ENCODE peak calls at places on chromosomes 11 and 22, in six cellular contexts. V is mucosa of descending colon; M is foreskin fibroblast; L is left ventricle myocardium superior; G is smooth muscle cell of the brain vasculature; H is stimulated activated CD4-positive, alpha-beta T cell treated with anti-CD3 and anti-CD28 coated beads, Interleukin-12 subunit alpha, Interleukin-12 subunit beta, amount 100 ng/mL, for 24 hours. K is an unnamed sample.

GRCh38 chr22:46934746-46935491 is 172.5 kb downstream of the TBC1D22A start:
- DNase-seq in V (peak; percentile 14), M (peak; percentile 94), L (no peak), G (peak; percentile 45), H (no peak), K (peak; percentile 88)

GRCh38 chr22:39027717-39028116 is 6.8 kb downstream of the APOBEC3D start:
- DNase-seq in V (no peak), M (no peak), L (no peak), G (no peak), H (no peak), K (no peak)

GRCh38 chr22:40472579-40472978 is 102.2 kb downstream of the SGSM3 start:
- DNase-seq in V (no peak), M (no peak), L (no peak), G (no peak), H (no peak), K (no peak)

GRCh38 chr11:71221201-71221600 is 31.2 kb downstream of the SHANK2 start:
- DNase-seq in V (no peak), M (no peak), L (no peak), G (no peak), H (no peak), K (no peak)

GRCh38 chr11:64900263-64900678 is 16.7 kb downstream of the ATG2A start:
- DNase-seq in V (peak; percentile 7), M (no peak), L (no peak), G (no peak), H (peak; percentile 54), K (no peak)

GRCh38 chr11:57313071-57313787 is 11.5 kb downstream of the TNKS1BP1 start:
- DNase-seq in V (peak; percentile 24), M (no peak), L (no peak), G (no peak), H (no peak), K (no peak)

GRCh38 chr11:43580735-43581369 is 99.7 kb upstream of the HSD17B12 start:
- DNase-seq in V (no peak), M (peak; percentile 47), L (no peak), G (no peak), H (no peak), K (peak; percentile 64)

GRCh38 chr11:3984896-3985295 is 109.7 kb upstream of the RRM1 start:
- DNase-seq in V (no peak), M (no peak), L (no peak), G (no peak), H (peak; percentile 11), K (no peak)

GRCh38 chr22:30885001-30885366 is 83.6 kb downstream of the MORC2 start:
- DNase-seq in V (no peak), M (no peak), L (no peak), G (no peak), H (no peak), K (no peak)

GRCh38 chr11:12235549-12235944 is 125.2 kb downstream of the MICAL2 start:
- DNase-seq in V (no peak), M (no peak), L (no peak), G (no peak), H (no peak), K (no peak)

GRCh38 chr22:46078241-46079092 is 71.9 kb upstream of the PPARA start:
- DNase-seq in V (no peak), M (peak; percentile 84), L (peak; percentile 89), G (no peak), H (no peak), K (peak; percentile 73)

GRCh38 chr11:88404363-88404762 is 66.8 kb upstream of the CTSC start:
- DNase-seq in V (no peak), M (no peak), L (no peak), G (no peak), H (no peak), K (no peak)

GRCh38 chr11:130474637-130475400 is 26.4 kb downstream of the ADAMTS15 start:
- DNase-seq in V (no peak), M (no peak), L (no peak), G (no peak), H (no peak), K (peak; percentile 33)

GRCh38 chr22:46063861-46064235 is 86.5 kb upstream of the PPARA start:
- DNase-seq in V (no peak), M (no peak), L (no peak), G (no peak), H (no peak), K (peak; percentile 12)

GRCh38 chr11:74084796-74085541 is 76.1 kb upstream of the UCP3 start:
- DNase-seq in V (no peak), M (no peak), L (no peak), G (no peak), H (no peak), K (peak; percentile 10)

GRCh38 chr22:29301716-29302401 is 4.6 kb upstream of the GAS2L1 start:
- DNase-seq in V (no peak), M (no peak), L (no peak), G (no peak), H (no peak), K (no peak)

GRCh38 chr11:36361901-36362391 is 65.9 kb downstream of the PRR5L start:
- DNase-seq in V (no peak), M (peak; percentile 77), L (no peak), G (peak; percentile 64), H (no peak), K (peak; percentile 89)

GRCh38 chr22:25748704-25749103 is 6.7 kb downstream of the MYO18B start:
- DNase-seq in V (peak; percentile 68), M (no peak), L (no peak), G (no peak), H (no peak), K (no peak)

GRCh38 chr22:17785185-17786184 is 11.2 kb upstream of the BID start:
- DNase-seq in V (peak; percentile 89), M (no peak), L (peak; percentile 78), G (no peak), H (peak; percentile 70), K (peak; percentile 70)

GRCh38 chr22:23511627-23512347 is 68.3 kb downstream of the IGLL1 start:
- DNase-seq in V (no peak), M (no peak), L (no peak), G (no peak), H (no peak), K (no peak)

GRCh38 chr22:42990131-42990838 is 24.7 kb downstream of the PACSIN2 start:
- DNase-seq in V (no peak), M (peak; percentile 88), L (no peak), G (peak; percentile 49), H (no peak), K (peak; percentile 88)

GRCh38 chr11:350723-351255 is 18.5 kb upstream of the B4GALNT4 start:
- DNase-seq in V (no peak), M (no peak), L (no peak), G (no peak), H (no peak), K (peak; percentile 3)

GRCh38 chr22:50599816-50600454 is 658 bp upstream of the MAPK8IP2 start:
- DNase-seq in V (peak; percentile 69), M (no peak), L (peak; percentile 75), G (no peak), H (peak; percentile 41), K (peak; percentile 93)

GRCh38 chr11:128716661-128717210 is 22.9 kb downstream of the FLI1 start:
- DNase-seq in V (no peak), M (no peak), L (no peak), G (no peak), H (no peak), K (peak; percentile 32)

GRCh38 chr11:69773626-69774353 is 1.4 kb downstream of the FGF4 start:
- DNase-seq in V (no peak), M (no peak), L (no peak), G (no peak), H (no peak), K (no peak)

GRCh38 chr11:45078236-45079074 is 68.0 kb upstream of the PRDM11 start:
- DNase-seq in V (no peak), M (no peak), L (peak; percentile 50), G (no peak), H (no peak), K (peak; percentile 76)